ENCODE peak calls at places on chromosomes 3 and 15, in six cellular contexts. W, I, S, K, R and B are unnamed samples.
A peak's percentile ranks its signal among the peaks of the same experiment; 100 is the strongest.

GRCh38 chr3:112676659-112677234 is 35.8 kb upstream of the CCDC80 start:
- DNase-seq in K (peak; percentile 76), I (peak; percentile 32), W (peak; percentile 77), R (peak; percentile 56), S (peak; percentile 74), B (peak; percentile 50)

GRCh38 chr15:44216958-44217357 is 21.9 kb upstream of the FRMD5 start:
- DNase-seq in K (no peak), S (no peak), I (no peak), W (no peak), R (no peak), B (no peak)

GRCh38 chr3:108505811-108506210 is 4.6 kb downstream of the MYH15 start:
- DNase-seq in R (no peak), W (no peak), I (no peak), S (no peak), K (no peak), B (no peak)

GRCh38 chr3:136311256-136311655 is 61.1 kb downstream of the PCCB start:
- DNase-seq in W (no peak), R (no peak), K (no peak), S (no peak), I (no peak), B (no peak)

GRCh38 chr3:72114773-72115172 is 329.8 kb upstream of the PROK2 start:
- DNase-seq in K (no peak), S (no peak), R (no peak), W (no peak), I (no peak), B (no peak)

GRCh38 chr3:178680037-178680436 is 143.8 kb downstream of the KCNMB2 start:
- DNase-seq in I (no peak), K (no peak), W (no peak), S (no peak), R (no peak), B (no peak)

GRCh38 chr3:155281892-155282291 is 11.6 kb downstream of the STRIT1 start:
- DNase-seq in W (no peak), R (no peak), K (no peak), S (no peak), I (no peak), B (no peak)

GRCh38 chr3:86152620-86153019 is 838.3 kb downstream of the VGLL3 start:
- DNase-seq in R (no peak), I (no peak), S (no peak), W (no peak), K (no peak), B (no peak)

GRCh38 chr3:139187154-139187553 is 142.5 kb upstream of the PRR23C start:
- DNase-seq in W (no peak), I (no peak), R (peak; percentile 21), K (no peak), S (no peak), B (no peak)

GRCh38 chr15:45871121-45871855 is 236.5 kb downstream of the SQOR start:
- DNase-seq in S (no peak), W (no peak), I (no peak), K (no peak), R (peak; percentile 31), B (no peak)

GRCh38 chr3:14179795-14180194 is 1.2 kb downstream of the LSM3 start:
- DNase-seq in I (no peak), R (no peak), K (no peak), S (no peak), W (no peak), B (no peak)

GRCh38 chr15:81288040-81288439 is 35.9 kb downstream of the STARD5 start:
- DNase-seq in W (no peak), S (no peak), R (peak; percentile 3), I (no peak), K (peak; percentile 38), B (no peak)

GRCh38 chr3:50268703-50269451 is at the start of gene SEMA3B:
- DNase-seq in W (peak; percentile 86), K (no peak), I (peak; percentile 75), R (peak; percentile 89), S (peak; percentile 48), B (peak; percentile 93)

GRCh38 chr3:50545781-50546180 is 21.8 kb downstream of the C3orf18 start:
- DNase-seq in I (no peak), S (no peak), K (no peak), R (no peak), W (no peak), B (no peak)

GRCh38 chr3:71816141-71816540 is 31.2 kb upstream of the PROK2 start:
- DNase-seq in S (no peak), I (no peak), W (no peak), K (no peak), R (no peak), B (no peak)

GRCh38 chr3:186241910-186242821 is 119.9 kb downstream of the DGKG start:
- DNase-seq in W (peak; percentile 79), K (no peak), S (peak; percentile 92), I (no peak), R (peak; percentile 70), B (peak; percentile 76)

GRCh38 chr3:56975562-56975961 is 84.9 kb upstream of the SPATA12 start:
- DNase-seq in I (no peak), K (no peak), R (no peak), W (no peak), S (no peak), B (no peak)

GRCh38 chr3:36741285-36741684 is 23.1 kb downstream of the DCLK3 start:
- DNase-seq in S (no peak), W (no peak), K (no peak), R (no peak), I (no peak), B (no peak)

GRCh38 chr3:52228266-52228665 is 2.8 kb upstream of the TLR9 start:
- DNase-seq in S (no peak), W (no peak), R (no peak), I (no peak), K (no peak), B (no peak)

GRCh38 chr3:60314064-60314463 is 937.2 kb downstream of the FHIT start:
- DNase-seq in I (no peak), R (no peak), K (no peak), W (no peak), S (no peak), B (no peak)

GRCh38 chr3:127685708-127686511 is 13.2 kb downstream of the ABTB1 start:
- DNase-seq in W (no peak), K (no peak), I (no peak), S (no peak), R (no peak), B (no peak)

GRCh38 chr3:125280966-125281365 is 68.4 kb upstream of the SLC12A8 start:
- DNase-seq in R (no peak), S (no peak), W (no peak), K (no peak), I (no peak), B (no peak)

GRCh38 chr3:154955907-154956533 is 124.1 kb upstream of the MME start:
- DNase-seq in I (no peak), R (no peak), S (no peak), K (no peak), W (no peak), B (no peak)

DNA sequence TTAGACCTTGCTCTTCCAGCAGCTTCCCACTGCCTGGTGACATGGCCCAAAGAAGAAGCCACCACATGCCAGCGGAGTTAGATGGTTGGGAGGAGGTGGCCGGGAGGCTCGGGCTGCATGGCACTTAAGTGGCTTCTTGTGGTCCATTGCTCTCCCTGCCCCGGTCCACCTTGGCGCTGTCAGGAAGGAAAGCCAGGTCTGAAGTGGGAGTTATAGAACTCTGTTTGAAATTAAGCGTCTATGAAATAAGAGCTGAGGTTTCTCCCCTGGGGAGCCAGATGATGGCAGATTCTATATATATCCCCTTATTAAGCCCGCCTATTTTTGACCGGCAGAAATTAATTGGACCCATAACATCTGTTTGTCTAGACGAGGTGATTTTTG is 61.2 kb downstream of the ITGA11 start:
- DNase-seq in S (no peak), K (no peak), R (no peak), W (peak; percentile 38), I (no peak), B (no peak)
- H3K4me1 ChIP-seq in S (no peaks in the 10 kb centered on the region), K (peaks cover 24% of the 10 kb centered on the region), R (no peaks in the 10 kb centered on the region), W (no peaks in the 10 kb centered on the region), I (peaks cover 5% of the 10 kb centered on the region), B (peaks cover 4% of the 10 kb centered on the region)

DNA sequence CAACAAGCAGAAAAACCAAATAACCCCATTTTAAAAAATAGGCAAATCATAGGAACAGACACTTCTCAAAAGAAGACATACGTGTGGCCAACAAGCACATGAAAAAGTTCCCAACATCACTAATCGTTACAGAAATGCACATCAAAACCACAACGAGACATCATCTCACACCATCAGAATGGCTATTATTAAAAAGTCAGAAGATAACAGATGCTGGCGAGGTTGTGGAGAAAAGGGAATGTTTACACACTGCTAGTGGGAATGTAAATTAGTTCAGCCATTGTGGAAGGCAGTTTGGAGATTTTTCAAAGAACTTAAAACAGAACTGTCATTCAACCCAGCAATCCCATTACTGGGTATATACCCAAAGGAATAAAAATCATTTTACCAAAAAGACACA is 60.7 kb downstream of the ABI3BP start:
- DNase-seq in I (no peak), S (no peak), R (no peak), K (no peak), W (no peak), B (no peak)
- TF ChIP-seq EP300 in I (no peak), S (no peak), R (no peak), K (no peak), W (no peak), B (no peak)

GRCh38 chr15:39857132-39857531 is 62.9 kb downstream of the GPR176 start:
- DNase-seq in W (no peak), K (no peak), S (no peak), R (no peak), I (no peak), B (no peak)

GRCh38 chr15:39859609-39860008 is 60.5 kb downstream of the GPR176 start:
- DNase-seq in I (no peak), W (no peak), K (no peak), S (no peak), R (no peak), B (no peak)

GRCh38 chr15:39854161-39854560 is 65.9 kb downstream of the GPR176 start:
- DNase-seq in I (no peak), W (no peak), S (no peak), R (no peak), K (no peak), B (no peak)

GRCh38 chr15:39855400-39855799 is 64.7 kb downstream of the GPR176 start:
- DNase-seq in R (no peak), K (no peak), W (no peak), S (no peak), I (no peak), B (no peak)

GRCh38 chr15:39856357-39856756 is 63.7 kb downstream of the GPR176 start:
- DNase-seq in K (no peak), R (no peak), I (no peak), S (no peak), W (no peak), B (no peak)
- H3K4me1 ChIP-seq in K (no peaks in the 10 kb centered on the region), R (no peaks in the 10 kb centered on the region), I (no peaks in the 10 kb centered on the region), S (peaks cover 7% of the 10 kb centered on the region), W (no peaks in the 10 kb centered on the region), B (no peaks in the 10 kb centered on the region)

GRCh38 chr3:123719785-123720531 is 135.1 kb upstream of the HACD2 start:
- DNase-seq in I (peak; percentile 68), S (no peak), K (peak; percentile 65), W (peak; percentile 96), R (peak; percentile 60), B (no peak)
- TF ChIP-seq EP300 in I (no peak), S (no peak), K (no peak), W (no peak), R (no peak), B (no peak)